ENCODE peak calls at places on chromosome 6, in four cellular contexts. I, N, Q and B are unnamed samples.

GRCh38 chr6:165231581-165232276 is 77.7 kb downstream of the C6orf118 start:
- DNase-seq in I (no peak), N (peak; percentile 36), Q (no peak), B (peak; percentile 34)

GRCh38 chr6:7484666-7485065 is 56.8 kb upstream of the DSP start:
- DNase-seq in I (no peak), N (no peak), Q (no peak), B (no peak)

GRCh38 chr6:1524040-1524480 is 85.7 kb upstream of the FOXC1 start:
- DNase-seq in I (peak; percentile 91), N (peak; percentile 49), Q (peak; percentile 77), B (peak; percentile 10)

GRCh38 chr6:113120214-113120576 is 737.0 kb upstream of the MARCKS start:
- DNase-seq in I (no peak), N (peak; percentile 97), Q (no peak), B (peak; percentile 94)

GRCh38 chr6:26597821-26598220 is 1.1 kb downstream of the ABT1 start:
- DNase-seq in I (peak; percentile 32), N (no peak), Q (no peak), B (no peak)

GRCh38 chr6:111758608-111759293 is 114.5 kb downstream of the FYN start:
- DNase-seq in I (no peak), N (no peak), Q (no peak), B (no peak)

GRCh38 chr6:116847234-116847633 is 18.4 kb upstream of the GPRC6A start:
- DNase-seq in I (no peak), N (peak; percentile 56), Q (no peak), B (no peak)

GRCh38 chr6:142728910-142729481 is 216.0 kb downstream of the HIVEP2 start:
- DNase-seq in I (no peak), N (peak; percentile 53), Q (no peak), B (peak; percentile 49)

GRCh38 chr6:50724381-50725124 is 11.2 kb downstream of the TFAP2D start:
- DNase-seq in I (no peak), N (no peak), Q (no peak), B (no peak)

GRCh38 chr6:79138146-79138545 is 60.1 kb upstream of the PHIP start:
- DNase-seq in I (no peak), N (no peak), Q (no peak), B (no peak)

GRCh38 chr6:31767096-31767645 is 4.7 kb downstream of the SAPCD1 start:
- DNase-seq in I (no peak), N (no peak), Q (no peak), B (no peak)

GRCh38 chr6:132161283-132161682 is 210.1 kb upstream of the CCN2 start:
- DNase-seq in I (no peak), N (peak; percentile 63), Q (no peak), B (no peak)
- H3K4me3 ChIP-seq in I (no peak overlapping the region), N (no peak overlapping the region), Q (no peak overlapping the region), B (no peak overlapping the region)

DNA sequence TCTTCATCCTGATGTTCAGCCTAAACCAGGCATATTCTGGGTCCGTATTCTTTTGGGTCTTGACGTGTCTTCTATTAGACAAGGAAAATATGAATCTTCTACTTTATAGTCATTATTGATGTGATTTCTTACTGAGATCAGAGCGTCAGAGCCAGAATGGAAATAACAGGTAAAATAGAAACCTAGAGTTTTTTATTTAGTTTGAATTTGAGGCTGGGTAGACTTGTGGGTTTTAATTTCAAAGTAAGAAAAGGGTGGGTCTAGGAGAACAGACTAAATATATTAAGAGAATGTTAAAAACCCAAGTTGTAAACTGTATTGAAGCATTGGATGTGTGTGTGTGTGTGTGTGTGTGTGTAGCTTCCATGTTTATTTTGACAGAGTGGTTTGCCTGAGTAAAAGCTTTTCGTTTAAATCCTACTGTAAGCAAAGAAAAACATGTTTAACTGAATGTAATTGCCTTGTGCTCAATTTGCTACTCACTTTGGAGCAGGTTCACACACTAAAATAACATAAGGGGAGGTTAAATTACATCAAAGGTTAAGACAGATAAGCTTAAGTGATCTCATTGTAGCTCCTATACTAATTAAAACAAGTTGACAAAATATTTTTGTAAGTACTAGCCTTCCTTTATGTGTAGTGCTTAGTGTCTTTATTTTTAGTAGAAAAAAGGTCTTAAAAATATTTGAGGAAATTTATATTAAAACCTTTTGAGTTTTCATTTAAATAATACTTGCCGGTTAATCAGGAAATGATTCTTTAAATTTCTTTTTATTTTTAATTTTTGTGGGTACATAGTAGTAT is 17.4 kb downstream of the HECA start:
- DNase-seq in I (no peak), N (peak; percentile 44), Q (no peak), B (no peak)
- H3K4me3 ChIP-seq in I (no peak overlapping the region), N (no peak overlapping the region), Q (no peak overlapping the region), B (no peak overlapping the region)

GRCh38 chr6:135722679-135723078 is 128.8 kb upstream of the PDE7B start:
- DNase-seq in I (no peak), N (peak; percentile 88), Q (no peak), B (peak; percentile 62)
- H3K4me3 ChIP-seq in I (no peak overlapping the region), N (no peak overlapping the region), Q (no peak overlapping the region), B (no peak overlapping the region)

GRCh38 chr6:157534991-157535353 is 154.0 kb downstream of the ZDHHC14 start:
- DNase-seq in I (no peak), N (no peak), Q (no peak), B (no peak)

GRCh38 chr6:157534134-157534871 is 153.3 kb downstream of the ZDHHC14 start:
- DNase-seq in I (no peak), N (no peak), Q (no peak), B (no peak)

GRCh38 chr6:157537518-157537917 is 156.5 kb downstream of the ZDHHC14 start:
- DNase-seq in I (no peak), N (no peak), Q (no peak), B (no peak)

GRCh38 chr6:157536218-157536534 is 155.2 kb downstream of the ZDHHC14 start:
- DNase-seq in I (no peak), N (no peak), Q (no peak), B (no peak)

DNA sequence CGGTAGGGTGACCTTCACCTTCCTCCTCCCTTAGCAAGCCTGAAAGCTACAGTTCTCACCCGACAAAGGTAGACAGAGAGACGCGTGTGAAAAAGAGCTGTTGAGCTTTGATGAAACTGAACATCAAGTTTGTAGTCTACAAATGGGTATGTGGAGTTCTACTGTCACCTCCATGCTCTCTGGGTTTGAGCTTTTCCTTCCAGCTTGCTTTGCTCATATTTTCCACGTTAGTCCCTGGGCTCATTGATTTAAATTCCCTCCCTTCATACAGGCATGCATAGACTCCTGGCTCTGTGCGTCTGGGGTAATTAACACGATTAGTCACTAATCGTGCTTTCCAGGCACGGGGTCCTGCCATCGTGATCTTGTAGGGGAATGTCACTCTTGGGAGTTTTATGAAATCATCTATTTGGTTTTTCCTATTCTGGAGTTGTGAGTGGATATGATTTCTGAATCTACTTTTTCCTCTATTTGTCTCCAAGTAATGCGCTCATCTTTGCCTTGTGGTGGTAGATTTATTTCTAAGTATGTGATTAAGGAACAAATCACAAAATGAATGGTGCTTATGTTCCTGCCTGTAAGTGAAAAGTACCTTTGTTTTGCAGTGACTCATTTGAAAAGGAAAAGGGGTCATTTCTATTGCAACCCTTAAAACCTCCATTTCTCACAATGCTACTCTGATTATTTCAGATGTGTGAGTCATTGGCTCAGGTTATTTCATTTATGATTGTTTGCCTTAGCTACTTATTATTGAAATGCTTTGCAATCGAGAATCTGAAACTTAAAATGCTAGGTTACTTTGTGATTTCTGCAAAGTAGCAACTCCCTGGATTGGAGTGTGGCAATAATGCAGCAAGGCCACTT is 154.6 kb downstream of the ZDHHC14 start:
- DNase-seq in I (no peak), N (peak; percentile 83), Q (no peak), B (peak; percentile 65)
- H3K4me3 ChIP-seq in I (no peak overlapping the region), N (no peak overlapping the region), Q (no peak overlapping the region), B (no peak overlapping the region)

DNA sequence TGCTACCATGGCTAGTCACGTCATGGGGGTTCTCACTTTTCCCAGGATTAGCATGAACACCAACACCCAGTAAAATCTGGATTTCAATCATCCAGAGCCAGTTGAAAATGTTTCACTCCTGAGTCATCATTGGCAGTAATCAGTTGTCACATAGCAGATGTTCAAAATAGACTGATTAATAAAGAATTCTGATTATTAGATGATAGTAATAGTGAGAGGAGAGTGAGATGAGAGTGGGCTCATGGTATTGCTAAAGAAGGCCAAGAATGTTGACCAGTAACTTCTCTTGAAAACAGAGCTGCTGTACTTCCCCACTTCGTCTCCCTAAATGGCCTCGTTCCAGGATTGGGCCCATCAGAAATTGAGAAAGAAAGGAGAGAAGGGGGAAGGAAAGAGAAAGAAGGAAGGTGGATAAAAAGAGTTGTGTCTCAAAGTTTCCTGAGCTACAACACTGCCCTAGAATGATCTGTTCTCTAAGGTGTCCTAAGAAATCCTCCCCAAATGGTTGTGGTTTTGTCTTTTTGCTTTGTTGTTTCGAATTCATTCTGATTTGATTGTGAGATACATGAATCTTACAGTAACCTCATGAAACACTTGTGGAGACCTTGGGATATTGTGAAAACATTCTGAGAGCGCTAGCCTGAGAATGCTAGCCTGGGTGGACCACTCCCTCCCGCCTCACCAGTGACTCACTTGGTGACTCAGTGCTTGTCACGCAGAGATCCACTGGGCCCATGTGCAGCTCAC is 502.2 kb upstream of the JARID2 start:
- DNase-seq in I (peak; percentile 83), N (peak; percentile 98), Q (peak; percentile 29), B (peak; percentile 99)
- H3K4me3 ChIP-seq in I (no peak overlapping the region), N (no peak overlapping the region), Q (no peak overlapping the region), B (no peak overlapping the region)

GRCh38 chr6:41428995-41429417 is 93.6 kb downstream of the NCR2 start:
- DNase-seq in I (no peak), N (peak; percentile 29), Q (peak; percentile 44), B (no peak)
- H3K4me3 ChIP-seq in I (no peak overlapping the region), N (no peak overlapping the region), Q (peak overlapping the region; percentile 67), B (no peak overlapping the region)

GRCh38 chr6:88655586-88655985 is 307.8 kb downstream of the RNGTT start:
- DNase-seq in I (no peak), N (no peak), Q (no peak), B (no peak)

GRCh38 chr6:88650979-88651378 is 312.4 kb downstream of the RNGTT start:
- DNase-seq in I (no peak), N (no peak), Q (no peak), B (no peak)

GRCh38 chr6:88650029-88650619 is 313.3 kb downstream of the RNGTT start:
- DNase-seq in I (no peak), N (peak; percentile 73), Q (no peak), B (peak; percentile 47)

GRCh38 chr6:88653936-88654335 is 309.5 kb downstream of the RNGTT start:
- DNase-seq in I (no peak), N (no peak), Q (no peak), B (no peak)

GRCh38 chr6:88651400-88651799 is 312.0 kb downstream of the RNGTT start:
- DNase-seq in I (no peak), N (no peak), Q (no peak), B (no peak)
- H3K4me3 ChIP-seq in I (no peak overlapping the region), N (no peak overlapping the region), Q (no peak overlapping the region), B (no peak overlapping the region)

GRCh38 chr6:15337584-15337981 is 91.7 kb downstream of the JARID2 start:
- DNase-seq in I (no peak), N (no peak), Q (no peak), B (no peak)

GRCh38 chr6:15338462-15338861 is 92.6 kb downstream of the JARID2 start:
- DNase-seq in I (no peak), N (no peak), Q (no peak), B (no peak)

GRCh38 chr6:15335916-15336315 is 90.0 kb downstream of the JARID2 start:
- DNase-seq in I (no peak), N (no peak), Q (no peak), B (no peak)

GRCh38 chr6:15335385-15335784 is 89.5 kb downstream of the JARID2 start:
- DNase-seq in I (no peak), N (no peak), Q (no peak), B (no peak)

GRCh38 chr6:15336905-15337583 is 91.2 kb downstream of the JARID2 start:
- DNase-seq in I (no peak), N (no peak), Q (no peak), B (no peak)
- H3K4me3 ChIP-seq in I (no peak overlapping the region), N (no peak overlapping the region), Q (no peak overlapping the region), B (no peak overlapping the region)